ENCODE peak calls at places on chromosomes 3 and 15, in seven cellular contexts. One of them, this sample, is unnamed.

GRCh38 chr3:194421-194820 is 2.1 kb upstream of the CHL1 start:
- DNase-seq in osteocyte: no peak
- DNase-seq in A549: no peak
- DNase-seq in H54: no peak
- DNase-seq in stimulated activated CD8-positive, alpha-beta memory T cell treated with anti-CD3 and anti-CD28 coated beads, Interleukin-2, amount 100 ng/mL, for 48 hours: no peak
- DNase-seq in KG1: no peak
- DNase-seq in ovary: no peak
- DNase-seq in this sample: no peak

GRCh38 chr3:135083756-135084155 is 288.7 kb downstream of the EPHB1 start:
- DNase-seq in stimulated activated CD8-positive, alpha-beta memory T cell treated with anti-CD3 and anti-CD28 coated beads, Interleukin-2, amount 100 ng/mL, for 48 hours: no peak
- DNase-seq in ovary: no peak
- DNase-seq in osteocyte: no peak
- DNase-seq in KG1: no peak
- DNase-seq in H54: no peak
- DNase-seq in A549: no peak
- DNase-seq in this sample: no peak

GRCh38 chr3:45611619-45612018 is 17.1 kb downstream of the LIMD1 start:
- DNase-seq in osteocyte: no peak
- DNase-seq in H54: no peak
- DNase-seq in A549: no peak
- DNase-seq in KG1: no peak
- DNase-seq in ovary: no peak
- DNase-seq in stimulated activated CD8-positive, alpha-beta memory T cell treated with anti-CD3 and anti-CD28 coated beads, Interleukin-2, amount 100 ng/mL, for 48 hours: no peak
- DNase-seq in this sample: no peak

GRCh38 chr3:121649645-121650044 is 11.1 kb downstream of the HCLS1 start:
- DNase-seq in H54: no peak
- DNase-seq in stimulated activated CD8-positive, alpha-beta memory T cell treated with anti-CD3 and anti-CD28 coated beads, Interleukin-2, amount 100 ng/mL, for 48 hours: no peak
- DNase-seq in ovary: no peak
- DNase-seq in A549: no peak
- DNase-seq in osteocyte: no peak
- DNase-seq in KG1: no peak
- DNase-seq in this sample: no peak

GRCh38 chr15:28989239-28989830 is 103.6 kb downstream of the APBA2 start:
- DNase-seq in osteocyte: no peak
- DNase-seq in KG1: no peak
- DNase-seq in A549: no peak
- DNase-seq in stimulated activated CD8-positive, alpha-beta memory T cell treated with anti-CD3 and anti-CD28 coated beads, Interleukin-2, amount 100 ng/mL, for 48 hours: no peak
- DNase-seq in ovary: no peak
- DNase-seq in H54: no peak
- DNase-seq in this sample: no peak

GRCh38 chr15:73681856-73682596 is 2.2 kb upstream of the CD276 start:
- DNase-seq in H54: no peak
- DNase-seq in stimulated activated CD8-positive, alpha-beta memory T cell treated with anti-CD3 and anti-CD28 coated beads, Interleukin-2, amount 100 ng/mL, for 48 hours: no peak
- DNase-seq in A549: no peak
- DNase-seq in KG1: no peak
- DNase-seq in ovary: no peak
- DNase-seq in osteocyte: no peak
- DNase-seq in this sample: no peak

GRCh38 chr15:59689626-59690236 is 611 bp upstream of the BNIP2 start:
- DNase-seq in ovary: peak
- DNase-seq in A549: no peak
- DNase-seq in osteocyte: no peak
- DNase-seq in stimulated activated CD8-positive, alpha-beta memory T cell treated with anti-CD3 and anti-CD28 coated beads, Interleukin-2, amount 100 ng/mL, for 48 hours: peak
- DNase-seq in KG1: peak
- DNase-seq in H54: no peak
- DNase-seq in this sample: no peak

GRCh38 chr3:23806322-23807160 is 786 bp downstream of the UBE2E1 start:
- DNase-seq in KG1: no peak
- DNase-seq in stimulated activated CD8-positive, alpha-beta memory T cell treated with anti-CD3 and anti-CD28 coated beads, Interleukin-2, amount 100 ng/mL, for 48 hours: no peak
- DNase-seq in ovary: peak
- DNase-seq in osteocyte: peak
- DNase-seq in H54: peak
- DNase-seq in A549: peak
- DNase-seq in this sample: no peak

GRCh38 chr3:53544357-53544756 is 49.9 kb downstream of the CACNA1D start:
- DNase-seq in A549: no peak
- DNase-seq in osteocyte: no peak
- DNase-seq in KG1: no peak
- DNase-seq in ovary: no peak
- DNase-seq in H54: no peak
- DNase-seq in stimulated activated CD8-positive, alpha-beta memory T cell treated with anti-CD3 and anti-CD28 coated beads, Interleukin-2, amount 100 ng/mL, for 48 hours: no peak
- DNase-seq in this sample: no peak

GRCh38 chr3:39192490-39193092 is at the start of gene XIRP1:
- DNase-seq in osteocyte: no peak
- DNase-seq in ovary: no peak
- DNase-seq in stimulated activated CD8-positive, alpha-beta memory T cell treated with anti-CD3 and anti-CD28 coated beads, Interleukin-2, amount 100 ng/mL, for 48 hours: no peak
- DNase-seq in H54: no peak
- DNase-seq in KG1: no peak
- DNase-seq in A549: no peak
- DNase-seq in this sample: no peak

GRCh38 chr3:71056327-71056726 is 527.2 kb downstream of the FOXP1 start:
- DNase-seq in H54: peak
- DNase-seq in ovary: no peak
- DNase-seq in KG1: no peak
- DNase-seq in osteocyte: no peak
- DNase-seq in stimulated activated CD8-positive, alpha-beta memory T cell treated with anti-CD3 and anti-CD28 coated beads, Interleukin-2, amount 100 ng/mL, for 48 hours: no peak
- DNase-seq in A549: no peak
- DNase-seq in this sample: no peak

GRCh38 chr15:71195242-71195641 is 80.0 kb downstream of the THSD4 start:
- DNase-seq in osteocyte: peak
- DNase-seq in ovary: no peak
- DNase-seq in A549: peak
- DNase-seq in stimulated activated CD8-positive, alpha-beta memory T cell treated with anti-CD3 and anti-CD28 coated beads, Interleukin-2, amount 100 ng/mL, for 48 hours: no peak
- DNase-seq in KG1: no peak
- DNase-seq in H54: no peak
- DNase-seq in this sample: no peak

GRCh38 chr3:121431717-121432517 is 113.9 kb downstream of the POLQ start:
- DNase-seq in A549: no peak
- DNase-seq in ovary: no peak
- DNase-seq in KG1: no peak
- DNase-seq in stimulated activated CD8-positive, alpha-beta memory T cell treated with anti-CD3 and anti-CD28 coated beads, Interleukin-2, amount 100 ng/mL, for 48 hours: no peak
- DNase-seq in H54: peak
- DNase-seq in osteocyte: no peak
- DNase-seq in this sample: no peak

GRCh38 chr3:2036096-2036495 is 62.6 kb upstream of the CNTN4 start:
- DNase-seq in A549: no peak
- DNase-seq in KG1: no peak
- DNase-seq in H54: no peak
- DNase-seq in osteocyte: no peak
- DNase-seq in stimulated activated CD8-positive, alpha-beta memory T cell treated with anti-CD3 and anti-CD28 coated beads, Interleukin-2, amount 100 ng/mL, for 48 hours: no peak
- DNase-seq in ovary: no peak
- DNase-seq in this sample: no peak

GRCh38 chr3:12285003-12285555 is 3.8 kb upstream of the PPARG start:
- DNase-seq in A549: no peak
- DNase-seq in ovary: no peak
- DNase-seq in stimulated activated CD8-positive, alpha-beta memory T cell treated with anti-CD3 and anti-CD28 coated beads, Interleukin-2, amount 100 ng/mL, for 48 hours: no peak
- DNase-seq in KG1: no peak
- DNase-seq in osteocyte: no peak
- DNase-seq in H54: no peak
- DNase-seq in this sample: no peak

GRCh38 chr3:135329479-135329878 is 534.4 kb downstream of the EPHB1 start:
- DNase-seq in KG1: no peak
- DNase-seq in ovary: no peak
- DNase-seq in A549: no peak
- DNase-seq in H54: no peak
- DNase-seq in osteocyte: no peak
- DNase-seq in stimulated activated CD8-positive, alpha-beta memory T cell treated with anti-CD3 and anti-CD28 coated beads, Interleukin-2, amount 100 ng/mL, for 48 hours: no peak
- DNase-seq in this sample: no peak

GRCh38 chr3:144879701-144880100 is 908.1 kb downstream of the DIPK2A start:
- DNase-seq in stimulated activated CD8-positive, alpha-beta memory T cell treated with anti-CD3 and anti-CD28 coated beads, Interleukin-2, amount 100 ng/mL, for 48 hours: no peak
- DNase-seq in A549: no peak
- DNase-seq in KG1: no peak
- DNase-seq in osteocyte: no peak
- DNase-seq in H54: no peak
- DNase-seq in ovary: no peak
- DNase-seq in this sample: no peak

GRCh38 chr15:99305761-99306505 is 54.7 kb downstream of the LRRC28 start:
- DNase-seq in ovary: peak
- DNase-seq in osteocyte: peak
- DNase-seq in stimulated activated CD8-positive, alpha-beta memory T cell treated with anti-CD3 and anti-CD28 coated beads, Interleukin-2, amount 100 ng/mL, for 48 hours: no peak
- DNase-seq in A549: no peak
- DNase-seq in KG1: no peak
- DNase-seq in H54: no peak
- DNase-seq in this sample: no peak

GRCh38 chr3:150890320-150890719 is 14.9 kb downstream of the MINDY4B start:
- DNase-seq in KG1: no peak
- DNase-seq in A549: no peak
- DNase-seq in osteocyte: no peak
- DNase-seq in stimulated activated CD8-positive, alpha-beta memory T cell treated with anti-CD3 and anti-CD28 coated beads, Interleukin-2, amount 100 ng/mL, for 48 hours: no peak
- DNase-seq in ovary: no peak
- DNase-seq in H54: no peak
- DNase-seq in this sample: no peak

GRCh38 chr3:62100233-62100989 is 272.9 kb downstream of the FEZF2 start:
- DNase-seq in H54: no peak
- DNase-seq in A549: no peak
- DNase-seq in stimulated activated CD8-positive, alpha-beta memory T cell treated with anti-CD3 and anti-CD28 coated beads, Interleukin-2, amount 100 ng/mL, for 48 hours: no peak
- DNase-seq in KG1: no peak
- DNase-seq in osteocyte: no peak
- DNase-seq in ovary: no peak
- DNase-seq in this sample: no peak

GRCh38 chr3:45688194-45688881 is 858 bp upstream of the SACM1L start:
- DNase-seq in stimulated activated CD8-positive, alpha-beta memory T cell treated with anti-CD3 and anti-CD28 coated beads, Interleukin-2, amount 100 ng/mL, for 48 hours: no peak
- DNase-seq in KG1: peak
- DNase-seq in A549: peak
- DNase-seq in ovary: no peak
- DNase-seq in H54: no peak
- DNase-seq in osteocyte: no peak
- DNase-seq in this sample: peak

GRCh38 chr15:77387355-77388105 is 32.4 kb downstream of the PEAK1 start:
- DNase-seq in H54: no peak
- DNase-seq in A549: no peak
- DNase-seq in ovary: no peak
- DNase-seq in osteocyte: no peak
- DNase-seq in stimulated activated CD8-positive, alpha-beta memory T cell treated with anti-CD3 and anti-CD28 coated beads, Interleukin-2, amount 100 ng/mL, for 48 hours: no peak
- DNase-seq in KG1: no peak
- DNase-seq in this sample: no peak

GRCh38 chr3:89107461-89108035 is at the start of gene EPHA3:
- DNase-seq in stimulated activated CD8-positive, alpha-beta memory T cell treated with anti-CD3 and anti-CD28 coated beads, Interleukin-2, amount 100 ng/mL, for 48 hours: no peak
- DNase-seq in ovary: peak
- DNase-seq in osteocyte: peak
- DNase-seq in KG1: no peak
- DNase-seq in H54: no peak
- DNase-seq in A549: peak
- DNase-seq in this sample: no peak

GRCh38 chr3:119176778-119177177 is 3.4 kb downstream of the UPK1B start:
- DNase-seq in osteocyte: no peak
- DNase-seq in ovary: no peak
- DNase-seq in stimulated activated CD8-positive, alpha-beta memory T cell treated with anti-CD3 and anti-CD28 coated beads, Interleukin-2, amount 100 ng/mL, for 48 hours: no peak
- DNase-seq in H54: no peak
- DNase-seq in KG1: no peak
- DNase-seq in A549: no peak
- DNase-seq in this sample: no peak

GRCh38 chr3:64187065-64187959 is 38.0 kb downstream of the PRICKLE2 start:
- DNase-seq in KG1: no peak
- DNase-seq in A549: peak
- DNase-seq in stimulated activated CD8-positive, alpha-beta memory T cell treated with anti-CD3 and anti-CD28 coated beads, Interleukin-2, amount 100 ng/mL, for 48 hours: no peak
- DNase-seq in osteocyte: peak
- DNase-seq in H54: peak
- DNase-seq in ovary: peak
- DNase-seq in this sample: peak

GRCh38 chr15:41869770-41870688 is 23.8 kb downstream of the SPTBN5 start:
- DNase-seq in A549: no peak
- DNase-seq in ovary: no peak
- DNase-seq in stimulated activated CD8-positive, alpha-beta memory T cell treated with anti-CD3 and anti-CD28 coated beads, Interleukin-2, amount 100 ng/mL, for 48 hours: no peak
- DNase-seq in H54: no peak
- DNase-seq in osteocyte: no peak
- DNase-seq in KG1: no peak
- DNase-seq in this sample: no peak

GRCh38 chr3:136249593-136250225 is 431 bp upstream of the PCCB start:
- DNase-seq in ovary: no peak
- DNase-seq in A549: no peak
- DNase-seq in H54: no peak
- DNase-seq in stimulated activated CD8-positive, alpha-beta memory T cell treated with anti-CD3 and anti-CD28 coated beads, Interleukin-2, amount 100 ng/mL, for 48 hours: no peak
- DNase-seq in KG1: peak
- DNase-seq in osteocyte: no peak
- DNase-seq in this sample: no peak

GRCh38 chr3:158794936-158795518 is 6.8 kb upstream of the MFSD1 start:
- DNase-seq in A549: peak
- DNase-seq in KG1: no peak
- DNase-seq in osteocyte: no peak
- DNase-seq in ovary: no peak
- DNase-seq in H54: no peak
- DNase-seq in stimulated activated CD8-positive, alpha-beta memory T cell treated with anti-CD3 and anti-CD28 coated beads, Interleukin-2, amount 100 ng/mL, for 48 hours: no peak
- DNase-seq in this sample: peak

GRCh38 chr3:172749201-172749965 is 1.1 kb upstream of the ECT2 start:
- DNase-seq in ovary: no peak
- DNase-seq in osteocyte: no peak
- DNase-seq in H54: peak
- DNase-seq in A549: peak
- DNase-seq in stimulated activated CD8-positive, alpha-beta memory T cell treated with anti-CD3 and anti-CD28 coated beads, Interleukin-2, amount 100 ng/mL, for 48 hours: no peak
- DNase-seq in KG1: no peak
- DNase-seq in this sample: no peak

GRCh38 chr15:40065166-40065565 is 26.2 kb upstream of the SRP14 start:
- DNase-seq in osteocyte: no peak
- DNase-seq in H54: no peak
- DNase-seq in stimulated activated CD8-positive, alpha-beta memory T cell treated with anti-CD3 and anti-CD28 coated beads, Interleukin-2, amount 100 ng/mL, for 48 hours: no peak
- DNase-seq in KG1: no peak
- DNase-seq in ovary: no peak
- DNase-seq in A549: no peak
- DNase-seq in this sample: no peak

GRCh38 chr3:15279671-15280402 is 52.5 kb downstream of the SH3BP5 start:
- DNase-seq in A549: no peak
- DNase-seq in KG1: no peak
- DNase-seq in osteocyte: no peak
- DNase-seq in ovary: no peak
- DNase-seq in H54: no peak
- DNase-seq in stimulated activated CD8-positive, alpha-beta memory T cell treated with anti-CD3 and anti-CD28 coated beads, Interleukin-2, amount 100 ng/mL, for 48 hours: no peak
- DNase-seq in this sample: no peak

GRCh38 chr3:187314176-187314575 is 22.6 kb upstream of the MASP1 start:
- DNase-seq in stimulated activated CD8-positive, alpha-beta memory T cell treated with anti-CD3 and anti-CD28 coated beads, Interleukin-2, amount 100 ng/mL, for 48 hours: no peak
- DNase-seq in KG1: no peak
- DNase-seq in osteocyte: no peak
- DNase-seq in A549: no peak
- DNase-seq in H54: no peak
- DNase-seq in ovary: no peak
- DNase-seq in this sample: no peak

This sample was measured in keratinocyte.